ENCODE peak calls at places on chromosomes 4 and X, in six cellular contexts. I, R, O, N, P and E are unnamed samples.
A peak's percentile ranks its signal among the peaks of the same experiment; 100 is the strongest.

GRCh38 chrX:41739871-41740270 is 15.9 kb downstream of the GPR82 start:
- DNase-seq in O (no peak), R (no peak), N (no peak), P (no peak), I (no peak), E (no peak)

GRCh38 chr4:108143515-108143914 is 25.2 kb downstream of the LEF1 start:
- DNase-seq in O (no peak), P (no peak), N (no peak), I (no peak), R (no peak), E (no peak)

GRCh38 chrX:105752334-105752733 is 70.0 kb upstream of the NRK start:
- DNase-seq in R (no peak), O (no peak), N (no peak), P (no peak), I (no peak), E (no peak)

GRCh38 chr4:174217273-174218126 is 66.0 kb downstream of the FBXO8 start:
- DNase-seq in R (no peak), I (no peak), P (no peak), O (peak; percentile 42), N (no peak), E (no peak)

GRCh38 chr4:82230310-82230709 is 143.5 kb downstream of the HNRNPD start:
- DNase-seq in I (no peak), P (no peak), O (no peak), N (no peak), R (no peak), E (no peak)

GRCh38 chr4:183757105-183757504 is 98.0 kb downstream of the TRAPPC11 start:
- DNase-seq in N (no peak), I (no peak), P (no peak), R (no peak), O (no peak), E (no peak)

GRCh38 chrX:39309721-39310152 is 508.5 kb downstream of the MID1IP1 start:
- DNase-seq in I (no peak), O (peak; percentile 18), N (no peak), R (no peak), P (peak; percentile 41), E (no peak)

GRCh38 chr4:170497105-170497504 is 407.3 kb upstream of the AADAT start:
- DNase-seq in R (no peak), N (no peak), P (no peak), O (no peak), I (no peak), E (no peak)

GRCh38 chrX:46376246-46376885 is 168.9 kb downstream of the ZNF674 start:
- DNase-seq in R (peak; percentile 22), N (no peak), P (no peak), O (no peak), I (no peak), E (no peak)

GRCh38 chr4:85603437-85604336 is 128.7 kb downstream of the ARHGAP24 start:
- DNase-seq in R (no peak), O (no peak), N (no peak), P (no peak), I (no peak), E (no peak)

GRCh38 chrX:1874416-1874815 is 259.6 kb downstream of the ASMT start:
- DNase-seq in P (no peak), N (no peak), O (no peak), R (no peak), I (no peak), E (no peak)
- H3K4me1 ChIP-seq in P (no peaks in the 10 kb centered on the region), N (no peaks in the 10 kb centered on the region), O (no peaks in the 10 kb centered on the region), R (no peaks in the 10 kb centered on the region), I (no peaks in the 10 kb centered on the region), E (no peaks in the 10 kb centered on the region)

DNA sequence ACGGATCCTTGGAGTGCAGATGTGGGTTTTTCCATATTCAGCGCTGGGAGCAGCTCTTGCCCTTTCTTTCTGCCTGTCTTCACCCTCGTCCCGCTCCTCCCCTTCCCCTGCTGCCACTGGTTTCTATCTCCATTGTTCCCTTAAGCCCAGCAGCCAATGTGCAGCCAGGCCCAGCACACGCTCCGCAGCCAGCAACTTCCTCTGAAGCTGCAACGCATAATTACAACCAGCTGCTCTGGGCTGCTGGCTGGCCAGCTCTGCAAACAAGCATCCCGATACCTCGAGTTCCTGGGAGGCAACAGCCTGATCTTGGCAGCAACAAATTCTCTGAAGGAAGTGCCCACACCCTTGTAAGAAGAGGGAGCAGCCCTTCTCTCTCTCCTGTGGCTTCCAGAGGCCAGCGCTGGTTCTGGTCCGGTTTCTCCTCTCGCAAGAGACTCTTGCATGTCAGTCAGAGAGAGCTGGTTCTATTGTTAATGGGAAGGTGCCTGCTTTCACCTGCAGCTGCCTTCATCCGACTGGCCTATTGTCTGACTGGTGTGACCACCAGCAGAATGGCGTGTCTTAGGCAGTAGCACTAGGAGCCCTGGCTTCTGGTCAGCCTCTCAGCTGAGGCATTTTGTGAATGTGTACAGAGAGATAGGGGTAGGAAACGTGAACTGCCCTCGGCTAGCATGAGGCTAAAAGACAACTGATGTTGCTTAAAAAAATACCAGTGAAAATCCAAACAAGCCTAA is 83.8 kb upstream of the MAML3 start:
- DNase-seq in P (peak; percentile 76), O (peak; percentile 79), I (peak; percentile 83), R (peak; percentile 80), N (peak; percentile 89), E (peak; percentile 92)
- H3K4me1 ChIP-seq in P (peaks cover 13% of the 10 kb centered on the region), O (peaks cover 50% of the 10 kb centered on the region), I (peaks cover 25% of the 10 kb centered on the region), R (peaks cover 24% of the 10 kb centered on the region), N (no peaks in the 10 kb centered on the region), E (peaks cover 40% of the 10 kb centered on the region)

GRCh38 chrX:136205882-136206281 is 45.3 kb downstream of the MAP7D3 start:
- DNase-seq in N (no peak), P (no peak), R (no peak), O (no peak), I (no peak), E (peak; percentile 71)
- H3K4me1 ChIP-seq in N (no peaks in the 10 kb centered on the region), P (peaks cover 3% of the 10 kb centered on the region), R (no peaks in the 10 kb centered on the region), O (peaks cover 88% of the 10 kb centered on the region), I (peaks cover 25% of the 10 kb centered on the region), E (peaks cover 53% of the 10 kb centered on the region)

DNA sequence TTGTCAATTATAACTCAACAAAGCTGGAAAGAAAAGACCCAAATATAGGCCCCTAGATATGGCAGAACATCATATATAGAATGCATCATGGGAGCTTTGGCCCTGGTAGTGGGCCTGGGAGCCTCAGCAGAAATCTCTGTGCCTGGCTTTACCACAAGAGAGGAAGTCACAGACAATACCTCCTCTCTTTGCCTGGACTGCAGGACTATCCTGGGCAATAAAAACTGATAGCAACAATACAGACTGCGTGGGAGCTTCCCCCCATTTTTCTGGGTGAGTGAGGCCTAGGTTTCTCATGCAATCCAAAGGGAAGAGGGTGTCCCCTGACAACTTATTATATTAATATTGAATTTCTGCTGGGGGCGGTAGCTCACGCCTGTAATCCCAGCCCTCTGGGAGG is 64.0 kb upstream of the NFKB1 start:
- DNase-seq in P (no peak), O (no peak), N (no peak), R (no peak), I (no peak), E (no peak)
- H3K4me1 ChIP-seq in P (no peaks in the 10 kb centered on the region), O (peaks cover 22% of the 10 kb centered on the region), N (no peaks in the 10 kb centered on the region), R (no peaks in the 10 kb centered on the region), I (no peaks in the 10 kb centered on the region), E (peaks cover 17% of the 10 kb centered on the region)